ENCODE peak calls at places on chromosomes 3 and 15, in nine cellular contexts. H, O, C, P, Y, R, I, B and F are unnamed samples.

GRCh38 chr3:88231207-88231606 is 81.4 kb downstream of the C3orf38 start:
- DNase-seq in H (no peak), O (no peak), B (no peak), P (no peak), R (no peak), Y (no peak), I (no peak), C (no peak), F (no peak)

GRCh38 chr3:16568115-16568514 is 37.1 kb downstream of the DAZL start:
- DNase-seq in O (no peak), R (no peak), P (no peak), I (no peak), Y (no peak), C (no peak), H (no peak), B (no peak), F (no peak)

GRCh38 chr3:36678216-36679013 is 85.9 kb downstream of the DCLK3 start:
- DNase-seq in I (no peak), C (no peak), H (no peak), R (no peak), O (no peak), B (no peak), P (no peak), Y (no peak), F (no peak)

GRCh38 chr3:21446027-21446426 is 305.0 kb downstream of the ZNF385D start:
- DNase-seq in B (no peak), I (no peak), C (no peak), H (no peak), O (no peak), Y (no peak), R (no peak), P (no peak), F (no peak)

GRCh38 chr3:101836160-101836559 is 13.2 kb upstream of the NFKBIZ start:
- DNase-seq in H (no peak), R (no peak), I (no peak), B (no peak), C (no peak), O (no peak), P (no peak), Y (no peak), F (no peak)

GRCh38 chr3:120450914-120451669 is at the start of gene FSTL1:
- DNase-seq in P (peak; percentile 30), O (peak; percentile 78), Y (no peak), R (no peak), C (no peak), H (peak; percentile 69), I (peak; percentile 67), B (peak; percentile 78), F (no peak)

GRCh38 chr3:149245738-149246451 is 24.3 kb upstream of the CP start:
- DNase-seq in B (no peak), R (no peak), O (no peak), H (no peak), C (no peak), P (no peak), I (peak; percentile 33), Y (no peak), F (no peak)

GRCh38 chr3:104805508-104805907 is 561.2 kb upstream of the ALCAM start:
- DNase-seq in I (no peak), P (no peak), B (no peak), H (no peak), Y (no peak), R (no peak), O (no peak), C (no peak), F (no peak)

DNA sequence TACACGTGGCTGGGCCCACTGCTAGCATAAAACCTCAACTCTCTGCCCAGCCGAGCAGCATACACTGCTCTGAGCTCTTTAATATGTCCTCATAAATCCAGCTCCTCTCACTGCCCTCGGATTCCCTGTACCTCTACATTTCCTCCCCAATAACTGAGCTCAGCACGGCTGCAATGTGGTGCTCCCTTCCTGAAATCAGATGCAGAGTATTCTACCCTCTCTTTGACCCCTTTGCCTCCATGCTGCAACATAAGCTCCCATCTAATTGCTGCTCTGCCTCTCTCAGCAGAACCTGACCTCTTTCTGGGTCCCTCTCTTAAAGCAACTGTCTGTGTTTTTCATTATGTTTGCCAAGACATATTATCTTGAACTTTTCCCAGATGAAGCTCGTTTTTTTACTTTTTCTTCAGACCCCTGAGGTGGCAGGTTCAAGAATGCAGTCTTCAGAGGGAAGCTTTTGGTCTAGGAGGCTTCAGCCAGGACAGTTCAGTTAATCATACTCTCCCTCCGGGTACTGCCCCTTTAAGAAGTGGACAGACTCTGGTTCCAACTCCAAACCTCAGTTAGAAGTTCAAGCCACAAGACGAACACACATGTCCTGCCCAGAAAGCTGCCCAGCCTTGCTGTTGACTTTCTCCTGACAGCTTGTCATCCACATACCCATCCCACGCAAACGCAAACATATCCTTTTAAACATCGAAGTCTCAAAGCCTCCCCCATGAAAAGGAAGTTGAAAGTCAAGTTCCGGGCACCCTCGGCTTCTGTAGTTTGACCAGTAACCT is 81.1 kb upstream of the NEO1 start:
- DNase-seq in Y (no peak), B (no peak), P (no peak), O (no peak), H (no peak), C (no peak), I (no peak), R (no peak), F (no peak)
- TF ChIP-seq POLR2A in Y (no peak), B (no peak), P (no peak), O (no peak), H (no peak), C (no peak), I (no peak), R (no peak), F (no peak)

DNA sequence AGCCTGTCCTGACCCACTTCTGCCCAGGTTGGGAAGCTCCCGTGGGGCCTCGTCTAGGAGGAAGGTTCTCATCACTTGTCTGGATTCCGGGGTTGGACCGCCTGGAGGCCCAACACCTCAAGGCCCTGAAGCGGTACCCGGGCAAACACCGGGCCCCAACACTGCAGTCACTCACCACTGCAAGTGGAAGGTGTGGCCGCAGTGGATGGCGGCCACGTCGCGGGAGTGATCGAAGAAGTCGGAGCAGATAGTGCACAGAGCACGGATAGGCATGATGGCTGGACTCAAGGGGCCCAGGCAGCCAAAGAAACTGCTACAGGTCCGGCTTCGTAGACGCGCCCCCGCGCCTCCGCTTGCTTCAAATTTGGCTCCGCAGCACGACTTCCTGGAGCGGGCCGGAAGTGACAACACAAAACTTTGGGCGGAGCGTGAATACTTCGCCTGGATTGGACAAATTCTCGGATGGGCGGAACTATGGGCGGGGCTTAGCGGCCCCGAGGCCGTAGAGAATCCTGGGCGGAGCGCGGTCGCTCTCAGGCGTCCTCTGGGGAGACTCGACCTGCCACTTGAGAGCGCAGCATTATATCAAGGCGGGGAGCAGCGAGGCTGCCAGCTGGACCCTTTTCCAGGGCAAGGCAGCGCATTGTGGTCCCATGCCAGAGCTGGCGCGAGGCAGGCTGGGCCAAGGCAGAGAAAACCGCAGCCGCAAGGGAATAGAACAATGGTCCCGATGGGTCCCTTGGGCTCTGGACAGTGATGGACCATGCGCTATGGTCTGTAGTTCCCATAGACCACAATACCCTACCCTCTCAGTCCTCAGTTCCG is at the start of gene TRAIP:
- DNase-seq in O (peak; percentile 94), B (peak; percentile 96), I (peak; percentile 97), Y (peak; percentile 95), P (peak; percentile 93), H (peak; percentile 97), C (peak; percentile 96), R (peak; percentile 60), F (peak; percentile 98)
- TF ChIP-seq POLR2A in O (peak; percentile 64), B (no peak), I (peak; percentile 72), Y (no peak), P (peak; percentile 19), H (peak; percentile 39), C (peak; percentile 82), R (no peak), F (peak; percentile 82)

GRCh38 chr3:185750702-185751101 is 74.1 kb downstream of the IGF2BP2 start:
- DNase-seq in Y (no peak), B (no peak), P (no peak), C (no peak), O (no peak), I (no peak), H (no peak), R (no peak), F (no peak)

GRCh38 chr3:185750015-185750414 is 74.8 kb downstream of the IGF2BP2 start:
- DNase-seq in C (no peak), H (no peak), Y (no peak), I (no peak), P (no peak), R (no peak), O (no peak), B (no peak), F (no peak)

GRCh38 chr3:185746470-185746869 is 78.4 kb downstream of the IGF2BP2 start:
- DNase-seq in R (no peak), O (no peak), H (no peak), I (peak; percentile 54), C (no peak), P (no peak), B (no peak), Y (no peak), F (no peak)

GRCh38 chr3:185740133-185740532 is 84.7 kb downstream of the IGF2BP2 start:
- DNase-seq in I (no peak), B (no peak), O (no peak), P (no peak), H (no peak), R (no peak), C (no peak), Y (no peak), F (no peak)

DNA sequence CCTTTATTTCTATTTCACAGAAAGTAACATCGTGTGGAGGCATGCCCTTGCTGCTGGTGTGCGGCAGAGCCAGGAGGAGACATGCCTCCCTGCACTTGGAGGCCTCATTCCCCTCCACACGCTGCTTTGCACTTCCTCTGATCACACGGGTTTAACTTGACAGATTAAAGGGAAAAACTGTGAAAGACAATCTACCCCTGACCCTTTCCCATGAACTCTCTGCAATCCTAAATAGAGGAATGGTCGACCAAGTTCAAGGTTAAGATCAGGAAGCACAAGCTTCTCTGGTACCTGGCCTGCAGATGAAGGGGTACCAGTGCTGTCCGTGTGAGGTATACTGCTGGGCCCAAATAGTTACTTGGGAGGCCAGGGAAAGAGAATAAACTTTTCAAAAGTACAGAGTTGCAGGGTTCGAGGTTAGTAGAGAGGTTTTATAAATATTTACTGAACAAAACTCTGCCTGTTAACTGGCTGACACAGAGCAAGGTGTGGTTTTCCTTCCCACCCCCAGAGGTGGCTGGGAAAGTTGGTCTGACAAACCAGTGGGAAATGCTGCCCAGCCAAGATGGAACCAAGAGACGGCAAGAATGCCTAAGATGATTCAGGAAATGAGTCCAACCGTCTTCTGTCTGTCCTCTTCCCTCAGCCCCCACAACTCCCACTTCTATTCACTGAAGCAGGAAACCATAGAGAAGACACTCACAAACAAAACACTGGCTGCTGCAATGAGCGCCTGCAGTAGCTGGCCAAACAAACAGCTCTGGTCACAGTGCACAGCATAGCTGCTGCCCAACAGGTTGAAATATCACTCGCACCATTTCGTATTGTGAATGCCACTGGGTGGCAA is 79.6 kb downstream of the IGF2BP2 start:
- DNase-seq in R (no peak), I (peak; percentile 81), Y (no peak), B (no peak), H (no peak), P (no peak), O (no peak), C (no peak), F (no peak)
- TF ChIP-seq POLR2A in R (no peak), I (peak; percentile 55), Y (no peak), B (no peak), H (no peak), P (no peak), O (no peak), C (no peak), F (no peak)

GRCh38 chr15:56390739-56391267 is 25.6 kb downstream of the TEX9 start:
- DNase-seq in R (no peak), H (no peak), P (no peak), I (no peak), Y (no peak), C (no peak), B (no peak), O (no peak), F (no peak)
- TF ChIP-seq POLR2A in R (no peak), H (no peak), P (no peak), I (no peak), Y (no peak), C (no peak), B (no peak), O (no peak), F (no peak)